ENCODE peak calls at places on chromosome 11, in eight cellular contexts. K, M, E, R, P, O, J and N are unnamed samples.

GRCh38 chr11:3841426-3842304 is 906 bp upstream of the RHOG start:
- DNase-seq in K (peak), M (peak), E (peak), R (peak), P (peak), O (peak), J (peak), N (peak)

GRCh38 chr11:108511851-108512474 is 13.8 kb upstream of the POGLUT3 start:
- DNase-seq in K (peak), M (peak), E (no peak), R (no peak), P (no peak), O (no peak), J (no peak), N (no peak)

GRCh38 chr11:44766112-44766971 is 39.6 kb downstream of the TSPAN18 start:
- DNase-seq in K (no peak), M (peak), E (peak), R (no peak), P (no peak), O (no peak), J (peak), N (no peak)

GRCh38 chr11:105577645-105578044 is 32.2 kb upstream of the GRIA4 start:
- DNase-seq in K (peak), M (no peak), E (no peak), R (peak), P (no peak), O (no peak), J (peak), N (no peak)

GRCh38 chr11:121063728-121064127 is 37.3 kb upstream of the TECTA start:
- DNase-seq in K (peak), M (no peak), E (peak), R (peak), P (no peak), O (no peak), J (no peak), N (peak)

GRCh38 chr11:91947215-91947614 is 277.4 kb upstream of the FAT3 start:
- DNase-seq in K (peak), M (no peak), E (no peak), R (no peak), P (peak), O (no peak), J (no peak), N (no peak)

GRCh38 chr11:126345759-126346585 is 9.5 kb upstream of the ST3GAL4 start:
- DNase-seq in K (peak), M (peak), E (no peak), R (no peak), P (no peak), O (no peak), J (no peak), N (no peak)

GRCh38 chr11:26621147-26621546 is 49.1 kb upstream of the MUC15 start:
- DNase-seq in K (peak), M (peak), E (no peak), R (no peak), P (no peak), O (no peak), J (no peak), N (no peak)

GRCh38 chr11:1834132-1834610 is 619 bp upstream of the SYT8 start:
- DNase-seq in K (peak), M (peak), E (no peak), R (no peak), P (no peak), O (peak), J (no peak), N (no peak)

GRCh38 chr11:114162719-114163123 is 103.2 kb downstream of the ZBTB16 start:
- DNase-seq in K (peak), M (peak), E (no peak), R (no peak), P (no peak), O (no peak), J (peak), N (no peak)

GRCh38 chr11:46278387-46279173 is 1.1 kb downstream of the CREB3L1 start:
- DNase-seq in K (no peak), M (peak), E (peak), R (peak), P (no peak), O (no peak), J (peak), N (no peak)

GRCh38 chr11:126279191-126279590 is 3.7 kb upstream of the TIRAP start:
- DNase-seq in K (no peak), M (no peak), E (no peak), R (no peak), P (no peak), O (no peak), J (no peak), N (no peak)

GRCh38 chr11:63574856-63575602 is 11.8 kb upstream of the PLAAT2 start:
- DNase-seq in K (no peak), M (peak), E (no peak), R (no peak), P (no peak), O (no peak), J (no peak), N (no peak)

GRCh38 chr11:3929232-3929631 is 73.8 kb downstream of the STIM1 start:
- DNase-seq in K (no peak), M (no peak), E (no peak), R (no peak), P (no peak), O (no peak), J (no peak), N (no peak)

GRCh38 chr11:133835258-133836075 is 9.8 kb downstream of the SPATA19 start:
- DNase-seq in K (peak), M (peak), E (peak), R (peak), P (no peak), O (peak), J (peak), N (peak)

GRCh38 chr11:7278314-7278917 is 26.7 kb downstream of the SYT9 start:
- DNase-seq in K (peak), M (peak), E (peak), R (peak), P (peak), O (peak), J (peak), N (peak)
- TF ChIP-seq CTCF in K (peak), M (peak), E (peak), R (peak), P (peak), O (no peak), J (peak), N (peak)

GRCh38 chr11:35214792-35215193 is 75.8 kb downstream of the CD44 start:
- DNase-seq in K (peak), M (no peak), E (peak), R (peak), P (no peak), O (peak), J (no peak), N (no peak)
- TF ChIP-seq EZH2phosphoT487 in K (no peak), M (no peak), E (no peak), R (no peak), P (no peak), O (no peak), J (no peak), N (no peak)

GRCh38 chr11:12286606-12287005 is 90.8 kb upstream of the PARVA start:
- DNase-seq in K (no peak), M (no peak), E (no peak), R (no peak), P (no peak), O (no peak), J (no peak), N (no peak)

GRCh38 chr11:12285811-12286222 is 91.6 kb upstream of the PARVA start:
- DNase-seq in K (no peak), M (no peak), E (no peak), R (no peak), P (no peak), O (no peak), J (peak), N (no peak)

GRCh38 chr11:12285106-12285505 is 92.3 kb upstream of the PARVA start:
- DNase-seq in K (peak), M (no peak), E (no peak), R (no peak), P (no peak), O (no peak), J (no peak), N (no peak)

GRCh38 chr11:12282676-12283075 is 94.7 kb upstream of the PARVA start:
- DNase-seq in K (no peak), M (no peak), E (no peak), R (no peak), P (no peak), O (no peak), J (no peak), N (no peak)

DNA sequence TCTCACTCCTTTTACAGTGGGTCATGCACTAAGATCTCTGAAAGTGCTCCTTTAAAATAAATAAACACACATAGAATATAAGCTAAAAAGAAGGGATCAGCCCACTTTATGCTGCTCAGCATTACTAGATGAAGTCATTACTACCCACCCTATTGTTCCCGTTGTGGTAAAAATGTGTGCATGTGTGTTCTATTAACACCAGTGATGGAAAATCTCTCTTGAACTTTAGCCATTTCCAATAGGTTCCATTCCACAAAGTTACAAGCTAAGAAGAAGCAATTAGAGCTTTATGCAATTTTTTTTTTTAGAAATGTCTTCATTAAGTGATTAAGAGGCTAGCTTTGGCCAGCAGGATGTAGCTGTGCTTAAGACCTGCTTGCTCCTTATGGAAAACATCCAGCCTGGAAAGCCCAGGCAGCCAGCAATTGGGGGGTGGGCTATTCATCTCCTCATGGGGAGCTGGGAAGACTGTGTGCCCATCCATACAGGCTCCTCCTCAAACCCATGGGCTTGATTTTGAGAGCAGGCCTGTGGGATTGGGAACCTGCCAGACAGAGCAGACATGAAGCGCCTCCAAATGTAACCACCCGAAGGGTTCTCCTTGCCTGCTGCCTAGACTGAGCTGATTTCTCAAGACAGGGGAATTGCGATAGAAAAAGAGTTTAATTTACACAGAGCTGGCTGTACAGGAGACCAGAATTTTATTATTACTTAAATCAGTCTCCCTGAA is 92.9 kb upstream of the PARVA start:
- DNase-seq in K (no peak), M (no peak), E (no peak), R (no peak), P (no peak), O (no peak), J (peak), N (no peak)
- H3K4me3 ChIP-seq in K (peak), M (no peak), E (no peak), R (no peak), P (no peak), O (no peak), J (peak), N (no peak)

GRCh38 chr11:70084046-70084984 is 6.2 kb downstream of the ANO1 start:
- DNase-seq in K (no peak), M (no peak), E (no peak), R (no peak), P (no peak), O (no peak), J (peak), N (no peak)

GRCh38 chr11:70088735-70089250 is 10.7 kb downstream of the ANO1 start:
- DNase-seq in K (no peak), M (no peak), E (no peak), R (peak), P (no peak), O (no peak), J (no peak), N (no peak)

GRCh38 chr11:70085815-70086769 is 8.0 kb downstream of the ANO1 start:
- DNase-seq in K (no peak), M (no peak), E (peak), R (no peak), P (no peak), O (no peak), J (no peak), N (no peak)

GRCh38 chr11:70089631-70090030 is 11.5 kb downstream of the ANO1 start:
- DNase-seq in K (no peak), M (no peak), E (no peak), R (no peak), P (no peak), O (no peak), J (no peak), N (no peak)

GRCh38 chr11:70087446-70088167 is 9.5 kb downstream of the ANO1 start:
- DNase-seq in K (no peak), M (no peak), E (peak), R (peak), P (no peak), O (no peak), J (peak), N (no peak)
- TF ChIP-seq CTCF in K (no peak), M (no peak), E (peak), R (peak), P (no peak), O (no peak), J (no peak), N (no peak)

GRCh38 chr11:20474951-20475517 is 87.5 kb downstream of the PRMT3 start:
- DNase-seq in K (no peak), M (no peak), E (no peak), R (no peak), P (no peak), O (no peak), J (no peak), N (no peak)
- TF ChIP-seq EZH2phosphoT487 in K (no peak), M (no peak), E (no peak), R (no peak), P (no peak), O (no peak), J (no peak), N (no peak)

GRCh38 chr11:31780078-31780971 is 30.8 kb downstream of the PAX6 start:
- DNase-seq in K (no peak), M (no peak), E (no peak), R (no peak), P (no peak), O (no peak), J (no peak), N (no peak)

GRCh38 chr11:31779268-31779879 is 31.7 kb downstream of the PAX6 start:
- DNase-seq in K (peak), M (no peak), E (no peak), R (peak), P (no peak), O (no peak), J (no peak), N (no peak)

GRCh38 chr11:31783264-31783663 is 27.9 kb downstream of the PAX6 start:
- DNase-seq in K (no peak), M (no peak), E (no peak), R (peak), P (no peak), O (no peak), J (no peak), N (no peak)

GRCh38 chr11:31784645-31785044 is 26.5 kb downstream of the PAX6 start:
- DNase-seq in K (no peak), M (no peak), E (no peak), R (no peak), P (no peak), O (no peak), J (no peak), N (no peak)

DNA sequence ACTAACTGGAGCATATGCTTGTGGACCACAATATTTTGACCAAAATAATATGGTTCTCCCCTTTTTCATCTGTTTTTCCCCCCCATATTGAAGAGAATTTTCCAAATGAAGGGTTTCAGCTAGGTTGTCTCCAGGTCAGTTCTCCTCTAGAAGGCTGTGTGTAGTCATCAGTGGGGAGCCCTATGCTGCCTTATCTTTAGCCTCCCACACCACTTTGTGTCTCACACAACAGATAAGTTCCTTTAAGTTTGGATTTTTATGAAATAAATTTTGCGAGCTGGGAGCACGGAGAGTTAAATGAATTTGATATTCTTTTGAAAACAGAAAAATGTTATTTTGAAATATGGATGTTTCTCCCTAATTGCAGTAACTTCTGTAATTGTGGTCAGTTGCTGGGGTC is 28.9 kb downstream of the PAX6 start:
- DNase-seq in K (no peak), M (no peak), E (no peak), R (no peak), P (no peak), O (no peak), J (no peak), N (no peak)
- H3K4me3 ChIP-seq in K (no peak), M (no peak), E (no peak), R (no peak), P (no peak), O (no peak), J (no peak), N (no peak)

GRCh38 chr11:19117760-19118097 is 761 bp downstream of the ZDHHC13 start:
- DNase-seq in K (no peak), M (no peak), E (no peak), R (no peak), P (no peak), O (no peak), J (no peak), N (peak)

GRCh38 chr11:19121646-19122045 is 4.7 kb downstream of the ZDHHC13 start:
- DNase-seq in K (peak), M (no peak), E (no peak), R (no peak), P (no peak), O (no peak), J (no peak), N (no peak)

GRCh38 chr11:19111809-19112208 is 5.2 kb upstream of the ZDHHC13 start:
- DNase-seq in K (no peak), M (no peak), E (no peak), R (no peak), P (no peak), O (no peak), J (no peak), N (no peak)

GRCh38 chr11:19116315-19116970 is 525 bp upstream of the ZDHHC13 start:
- DNase-seq in K (no peak), M (no peak), E (peak), R (peak), P (no peak), O (no peak), J (no peak), N (peak)

DNA sequence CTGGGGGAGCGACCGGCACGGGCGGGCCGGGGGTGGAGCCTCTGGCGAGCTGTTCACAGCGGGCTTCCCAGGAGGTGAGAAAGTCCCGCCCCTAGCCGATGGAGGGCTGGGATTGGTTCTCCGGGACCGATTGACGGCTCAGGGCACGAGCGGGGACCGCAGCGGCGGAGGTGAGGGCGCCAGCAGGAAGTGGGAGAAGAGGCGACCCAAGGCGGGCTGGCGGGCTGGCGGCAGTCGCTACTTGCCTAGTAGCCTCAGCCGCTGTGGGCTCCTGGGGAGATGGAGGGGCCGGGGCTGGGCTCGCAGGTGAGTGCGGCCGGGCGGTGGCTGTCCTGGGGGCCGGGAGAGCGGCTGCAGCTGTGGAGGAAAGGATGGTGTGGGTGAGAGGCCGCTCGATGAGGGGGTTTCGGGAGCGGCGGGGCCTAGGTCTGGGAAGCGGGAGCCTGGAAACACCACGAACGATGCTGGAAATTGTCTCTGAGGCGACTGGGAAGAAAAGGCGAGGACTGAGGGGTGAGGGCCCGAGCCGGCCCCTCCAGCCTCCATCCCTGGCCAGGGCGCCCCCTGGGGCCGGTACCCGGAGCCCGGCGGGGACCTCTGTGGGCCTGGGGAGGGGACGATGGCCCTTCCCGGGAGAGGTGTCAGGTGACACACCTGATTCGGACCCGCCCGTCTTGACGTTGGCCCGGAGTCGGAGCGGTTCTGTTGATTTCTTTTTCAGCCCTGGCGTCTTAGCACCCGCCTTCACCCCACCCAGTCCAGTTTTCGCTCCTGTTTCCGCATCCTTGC is at the start of gene ZDHHC13:
- DNase-seq in K (peak), M (peak), E (peak), R (peak), P (peak), O (peak), J (peak), N (peak)
- TF ChIP-seq CTCF in K (peak), M (peak), E (peak), R (peak), P (peak), O (peak), J (peak), N (peak)

DNA sequence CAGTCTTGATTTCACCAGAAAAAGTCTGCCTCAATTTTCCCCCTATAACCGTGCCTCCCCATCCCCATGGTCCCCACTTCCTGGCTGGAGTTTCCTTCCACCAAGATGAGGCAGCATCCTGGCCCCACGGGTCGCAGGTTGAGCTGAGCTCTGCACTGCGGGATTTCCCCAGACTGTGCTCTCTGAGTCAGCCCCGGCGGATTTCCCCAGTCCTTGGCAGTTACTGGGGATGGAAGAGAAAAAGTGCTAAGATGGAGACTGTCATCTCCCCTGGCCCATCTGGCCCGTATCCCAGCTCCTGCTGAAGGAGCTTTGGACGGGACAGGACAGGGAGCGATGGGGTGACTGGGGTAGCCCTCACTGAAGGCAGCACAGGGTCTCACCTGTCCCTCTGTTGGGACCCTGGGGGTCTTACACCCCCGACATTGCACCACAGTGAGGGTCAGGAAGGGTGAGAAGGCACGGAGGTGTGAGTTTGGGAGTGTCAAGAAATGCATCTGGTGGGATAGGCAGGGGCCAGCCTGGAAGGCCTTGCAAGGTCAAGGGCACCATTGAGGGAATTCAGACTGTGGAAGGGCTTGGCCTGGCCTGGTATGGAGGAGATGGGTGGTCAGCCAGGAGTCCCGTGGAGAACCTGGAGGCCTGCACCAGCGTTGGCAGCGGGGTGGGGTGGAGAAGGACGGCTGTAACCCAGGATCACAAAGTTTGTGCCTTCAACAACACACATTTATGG is 36.5 kb downstream of the NADSYN1 start:
- DNase-seq in K (peak), M (no peak), E (no peak), R (no peak), P (no peak), O (no peak), J (no peak), N (no peak)
- TF ChIP-seq EZH2phosphoT487 in K (no peak), M (no peak), E (no peak), R (no peak), P (no peak), O (no peak), J (no peak), N (no peak)

GRCh38 chr11:125167292-125167953 is 2.9 kb downstream of the PKNOX2 start:
- DNase-seq in K (no peak), M (peak), E (peak), R (peak), P (no peak), O (no peak), J (no peak), N (no peak)
- H3K4me3 ChIP-seq in K (no peak), M (no peak), E (peak), R (peak), P (no peak), O (no peak), J (no peak), N (no peak)